ENCODE peak calls at places on chromosomes 13 and 19, in ten cellular contexts. Q is SK-N-SH, S is IMR-90, R is choroid plexus epithelial cell, M is AG04449, U is left ventricle myocardium inferior, N is A549, I is tibial artery, F is psoas muscle, W is fibroblast of lung. C is an unnamed sample.

GRCh38 chr19:46970815-46971214 is 48.8 kb upstream of the NPAS1 start:
- DNase-seq in Q (no peak), S (peak; percentile 73), R (no peak), M (peak; percentile 94), U (peak; percentile 66), N (no peak), I (no peak), F (peak; percentile 86), W (no peak), C (no peak)

GRCh38 chr19:39701291-39701690 is 3.0 kb upstream of the LGALS14 start:
- DNase-seq in Q (no peak), S (no peak), R (no peak), M (no peak), U (no peak), N (no peak), I (no peak), F (no peak), W (no peak), C (no peak)

GRCh38 chr13:105971312-105971711 is 564.1 kb downstream of the EFNB2 start:
- DNase-seq in Q (no peak), S (no peak), R (no peak), M (no peak), U (no peak), N (no peak), I (no peak), F (no peak), W (no peak), C (no peak)

GRCh38 chr13:101258071-101258470 is 158.2 kb downstream of the NALCN start:
- DNase-seq in Q (no peak), S (peak; percentile 86), R (peak; percentile 86), M (peak; percentile 77), U (no peak), N (peak; percentile 37), I (no peak), F (peak; percentile 41), W (peak; percentile 70), C (peak; percentile 64)

GRCh38 chr19:56348289-56348877 is 33.7 kb upstream of the ZSCAN5A start:
- DNase-seq in Q (peak; percentile 24), S (no peak), R (peak; percentile 25), M (no peak), U (no peak), N (no peak), I (no peak), F (no peak), W (peak; percentile 10), C (no peak)

GRCh38 chr13:80802946-80803345 is 462.0 kb upstream of the SPRY2 start:
- DNase-seq in Q (no peak), S (no peak), R (peak; percentile 17), M (no peak), U (no peak), N (no peak), I (no peak), F (no peak), W (no peak), C (no peak)

GRCh38 chr19:57363734-57364181 is 407 bp downstream of the TRAPPC2B start:
- DNase-seq in Q (no peak), S (peak; percentile 12), R (peak; percentile 28), M (no peak), U (no peak), N (peak; percentile 27), I (no peak), F (peak; percentile 56), W (no peak), C (no peak)

GRCh38 chr13:59157181-59157580 is 1006.5 kb downstream of the DIAPH3 start:
- DNase-seq in Q (no peak), S (no peak), R (no peak), M (no peak), U (no peak), N (no peak), I (no peak), F (no peak), W (no peak), C (no peak)

GRCh38 chr19:925087-925911 is 536 bp upstream of the ARID3A start:
- DNase-seq in Q (peak; percentile 95), S (peak; percentile 82), R (peak; percentile 86), M (no peak), U (peak; percentile 80), N (peak; percentile 66), I (peak; percentile 89), F (peak; percentile 89), W (peak; percentile 82), C (peak; percentile 48)

GRCh38 chr19:32750441-32751055 is 31.0 kb downstream of the TDRD12 start:
- DNase-seq in Q (no peak), S (no peak), R (peak; percentile 6), M (no peak), U (no peak), N (no peak), I (no peak), F (no peak), W (no peak), C (no peak)

GRCh38 chr19:2574971-2575630 is 99.2 kb downstream of the GADD45B start:
- DNase-seq in Q (no peak), S (no peak), R (no peak), M (no peak), U (no peak), N (no peak), I (peak; percentile 65), F (no peak), W (no peak), C (no peak)

GRCh38 chr19:34067861-34068271 is 104.4 kb upstream of the LSM14A start:
- DNase-seq in Q (no peak), S (peak; percentile 34), R (no peak), M (no peak), U (no peak), N (peak; percentile 89), I (no peak), F (no peak), W (no peak), C (no peak)

GRCh38 chr13:28548872-28549271 is 53.9 kb upstream of the FLT1 start:
- DNase-seq in Q (no peak), S (no peak), R (peak; percentile 26), M (no peak), U (no peak), N (no peak), I (no peak), F (no peak), W (no peak), C (no peak)

GRCh38 chr19:49845433-49845832 is 5.5 kb upstream of the PTOV1 start:
- DNase-seq in Q (no peak), S (peak; percentile 42), R (peak; percentile 59), M (no peak), U (no peak), N (no peak), I (no peak), F (no peak), W (peak; percentile 43), C (no peak)
- TF ChIP-seq CTCF in Q (no peak), S (peak; percentile 5), R (peak; percentile 44), M (no peak), U (no peak), N (no peak), I (no peak), F (no peak), W (no peak), C (no peak)

GRCh38 chr13:43487459-43487858 is 299.3 kb downstream of the ENOX1 start:
- DNase-seq in Q (peak; percentile 21), S (no peak), R (no peak), M (no peak), U (no peak), N (no peak), I (no peak), F (no peak), W (no peak), C (no peak)

GRCh38 chr13:43492281-43492680 is 294.5 kb downstream of the ENOX1 start:
- DNase-seq in Q (no peak), S (no peak), R (no peak), M (no peak), U (no peak), N (no peak), I (no peak), F (no peak), W (no peak), C (no peak)

GRCh38 chr13:43489168-43489730 is 297.5 kb downstream of the ENOX1 start:
- DNase-seq in Q (no peak), S (no peak), R (no peak), M (no peak), U (peak; percentile 18), N (no peak), I (no peak), F (peak; percentile 50), W (peak; percentile 60), C (no peak)

GRCh38 chr13:43484432-43485225 is 302.1 kb downstream of the ENOX1 start:
- DNase-seq in Q (no peak), S (no peak), R (no peak), M (no peak), U (no peak), N (no peak), I (peak; percentile 62), F (no peak), W (no peak), C (no peak)

DNA sequence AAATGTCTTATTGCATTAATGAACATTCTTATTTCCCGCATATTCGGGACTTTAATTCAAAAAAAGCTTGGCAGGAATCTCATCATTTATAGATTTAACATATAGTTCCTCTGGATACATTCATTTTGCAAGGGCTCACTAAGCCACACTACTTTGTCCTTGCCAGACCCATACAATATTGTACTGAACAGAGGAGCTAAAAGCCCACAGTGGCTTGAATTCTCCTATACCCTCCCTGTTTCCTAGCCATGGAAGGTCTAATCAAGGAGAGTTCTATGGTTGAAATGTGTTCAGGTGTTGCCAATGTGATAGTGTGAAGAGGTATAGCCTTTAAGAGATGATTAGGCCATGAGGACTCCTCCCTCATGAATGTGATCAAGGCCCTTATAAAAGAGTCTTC is 298.9 kb downstream of the ENOX1 start:
- DNase-seq in Q (no peak), S (no peak), R (no peak), M (no peak), U (no peak), N (no peak), I (no peak), F (no peak), W (no peak), C (no peak)
- TF ChIP-seq CTCF in Q (no peak), S (no peak), R (no peak), M (no peak), U (no peak), N (no peak), I (no peak), F (no peak), W (no peak), C (no peak)

GRCh38 chr19:15527705-15528104 is 19.4 kb downstream of the CYP4F22 start:
- DNase-seq in Q (no peak), S (no peak), R (no peak), M (no peak), U (no peak), N (no peak), I (no peak), F (no peak), W (no peak), C (no peak)
- TF ChIP-seq CTCF in Q (no peak), S (no peak), R (no peak), M (no peak), U (no peak), N (no peak), I (no peak), F (no peak), W (no peak), C (no peak)

DNA sequence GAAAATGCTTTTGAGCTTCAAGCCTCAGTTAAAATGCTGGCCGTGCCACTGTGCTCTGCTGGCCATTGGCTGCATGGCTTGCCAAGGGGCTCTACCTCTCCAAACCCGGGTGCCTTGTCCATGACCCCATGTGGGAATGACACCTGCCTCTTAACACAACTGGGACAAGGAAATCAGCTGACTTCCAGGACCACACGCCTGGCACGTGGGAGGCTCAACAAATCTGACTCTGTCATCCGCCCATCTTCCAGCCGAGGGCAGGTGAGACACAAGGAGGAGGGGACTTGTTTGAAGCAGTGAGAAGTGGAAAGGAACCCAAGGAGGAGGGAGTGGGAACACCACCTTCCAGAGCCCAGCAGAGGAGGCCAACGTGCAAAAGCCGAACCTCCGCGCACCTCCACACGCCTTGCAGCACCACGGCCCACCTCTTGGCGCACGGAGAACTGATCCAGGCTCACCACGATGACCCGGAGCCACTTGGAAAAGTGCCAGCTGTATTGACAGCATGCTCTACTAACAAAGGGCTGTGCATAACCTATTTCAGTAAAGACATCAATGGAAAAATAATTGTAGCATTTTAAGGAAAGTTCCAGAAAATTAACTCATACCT is 38.3 kb downstream of the COL4A1 start:
- DNase-seq in Q (no peak), S (no peak), R (no peak), M (no peak), U (no peak), N (no peak), I (no peak), F (no peak), W (no peak), C (no peak)
- TF ChIP-seq CTCF in Q (no peak), S (no peak), R (no peak), M (no peak), U (no peak), N (no peak), I (no peak), F (no peak), W (no peak), C (no peak)

C was measured in astrocyte of the cerebellum.